ENCODE peak calls at places on chromosome X, in ten cellular contexts. One of them, this sample, is unnamed.

GRCh38 chrX:129523076-129524055 is at the start of gene SMARCA1:
- DNase-seq in brain microvascular endothelial cell: peak
- DNase-seq in thoracic aorta: no peak
- DNase-seq in Calu3: peak
- DNase-seq in PC-3: peak
- DNase-seq in CD14-positive monocyte: no peak
- DNase-seq in A549: peak
- DNase-seq in bronchial epithelial cell: no peak
- DNase-seq in dorsolateral prefrontal cortex: peak
- DNase-seq in GM20000: peak
- DNase-seq in this sample: peak

GRCh38 chrX:71944369-71944768 is 33.7 kb downstream of the NHSL2 start:
- DNase-seq in brain microvascular endothelial cell: no peak
- DNase-seq in thoracic aorta: no peak
- DNase-seq in Calu3: no peak
- DNase-seq in PC-3: no peak
- DNase-seq in CD14-positive monocyte: no peak
- DNase-seq in A549: no peak
- DNase-seq in bronchial epithelial cell: no peak
- DNase-seq in dorsolateral prefrontal cortex: no peak
- DNase-seq in GM20000: no peak
- DNase-seq in this sample: no peak

GRCh38 chrX:131671714-131672113 is 127.8 kb downstream of the OR13H1 start:
- DNase-seq in brain microvascular endothelial cell: no peak
- DNase-seq in thoracic aorta: no peak
- DNase-seq in Calu3: no peak
- DNase-seq in PC-3: no peak
- DNase-seq in CD14-positive monocyte: no peak
- DNase-seq in A549: no peak
- DNase-seq in bronchial epithelial cell: no peak
- DNase-seq in dorsolateral prefrontal cortex: no peak
- DNase-seq in GM20000: no peak
- DNase-seq in this sample: no peak

GRCh38 chrX:45623266-45623665 is 422.6 kb upstream of the DIPK2B start:
- DNase-seq in brain microvascular endothelial cell: peak
- DNase-seq in thoracic aorta: no peak
- DNase-seq in Calu3: no peak
- DNase-seq in PC-3: peak
- DNase-seq in CD14-positive monocyte: no peak
- DNase-seq in A549: no peak
- DNase-seq in bronchial epithelial cell: peak
- DNase-seq in dorsolateral prefrontal cortex: no peak
- DNase-seq in GM20000: no peak
- DNase-seq in this sample: no peak

GRCh38 chrX:110082156-110082555 is 79.2 kb downstream of the TMEM164 start:
- DNase-seq in brain microvascular endothelial cell: peak
- DNase-seq in thoracic aorta: no peak
- DNase-seq in Calu3: no peak
- DNase-seq in PC-3: peak
- DNase-seq in CD14-positive monocyte: no peak
- DNase-seq in A549: no peak
- DNase-seq in bronchial epithelial cell: peak
- DNase-seq in dorsolateral prefrontal cortex: no peak
- DNase-seq in GM20000: no peak
- DNase-seq in this sample: no peak

GRCh38 chrX:40460926-40461325 is 119.8 kb upstream of the ATP6AP2 start:
- DNase-seq in brain microvascular endothelial cell: no peak
- DNase-seq in thoracic aorta: no peak
- DNase-seq in Calu3: no peak
- DNase-seq in PC-3: no peak
- DNase-seq in CD14-positive monocyte: no peak
- DNase-seq in A549: no peak
- DNase-seq in bronchial epithelial cell: no peak
- DNase-seq in dorsolateral prefrontal cortex: no peak
- DNase-seq in GM20000: no peak
- DNase-seq in this sample: no peak

GRCh38 chrX:102517331-102517730 is 792 bp upstream of the TMSB15A start:
- DNase-seq in brain microvascular endothelial cell: peak
- DNase-seq in thoracic aorta: no peak
- DNase-seq in Calu3: no peak
- DNase-seq in PC-3: peak
- DNase-seq in CD14-positive monocyte: no peak
- DNase-seq in A549: no peak
- DNase-seq in bronchial epithelial cell: peak
- DNase-seq in dorsolateral prefrontal cortex: no peak
- DNase-seq in GM20000: no peak
- DNase-seq in this sample: no peak

GRCh38 chrX:1060562-1060960 is 151.9 kb downstream of the CRLF2 start:
- DNase-seq in brain microvascular endothelial cell: no peak
- DNase-seq in thoracic aorta: no peak
- DNase-seq in Calu3: no peak
- DNase-seq in PC-3: no peak
- DNase-seq in CD14-positive monocyte: no peak
- DNase-seq in A549: no peak
- DNase-seq in bronchial epithelial cell: no peak
- DNase-seq in dorsolateral prefrontal cortex: no peak
- DNase-seq in GM20000: no peak
- DNase-seq in this sample: no peak

GRCh38 chrX:13029831-13030771 is 14.3 kb downstream of the FAM9C start:
- DNase-seq in brain microvascular endothelial cell: no peak
- DNase-seq in thoracic aorta: no peak
- DNase-seq in Calu3: peak
- DNase-seq in PC-3: peak
- DNase-seq in CD14-positive monocyte: no peak
- DNase-seq in A549: no peak
- DNase-seq in bronchial epithelial cell: no peak
- DNase-seq in dorsolateral prefrontal cortex: no peak
- DNase-seq in GM20000: no peak
- DNase-seq in this sample: no peak

GRCh38 chrX:113594504-113594903 is 753.9 kb upstream of the AMOT start:
- DNase-seq in brain microvascular endothelial cell: no peak
- DNase-seq in thoracic aorta: no peak
- DNase-seq in Calu3: no peak
- DNase-seq in PC-3: peak
- DNase-seq in CD14-positive monocyte: no peak
- DNase-seq in A549: no peak
- DNase-seq in bronchial epithelial cell: no peak
- DNase-seq in dorsolateral prefrontal cortex: no peak
- DNase-seq in GM20000: no peak
- DNase-seq in this sample: no peak

GRCh38 chrX:110108381-110108796 is 105.5 kb downstream of the TMEM164 start:
- DNase-seq in brain microvascular endothelial cell: peak
- DNase-seq in thoracic aorta: no peak
- DNase-seq in Calu3: no peak
- DNase-seq in PC-3: no peak
- DNase-seq in CD14-positive monocyte: peak
- DNase-seq in A549: no peak
- DNase-seq in bronchial epithelial cell: no peak
- DNase-seq in dorsolateral prefrontal cortex: no peak
- DNase-seq in GM20000: no peak
- DNase-seq in this sample: no peak

GRCh38 chrX:48473718-48473990 is 2.3 kb upstream of the FTSJ1 start:
- DNase-seq in brain microvascular endothelial cell: no peak
- DNase-seq in thoracic aorta: no peak
- DNase-seq in Calu3: no peak
- DNase-seq in PC-3: no peak
- DNase-seq in CD14-positive monocyte: no peak
- DNase-seq in A549: no peak
- DNase-seq in bronchial epithelial cell: no peak
- DNase-seq in dorsolateral prefrontal cortex: no peak
- DNase-seq in GM20000: no peak
- DNase-seq in this sample: no peak

GRCh38 chrX:106177982-106178321 is 9.8 kb downstream of the PWWP3B start:
- DNase-seq in brain microvascular endothelial cell: no peak
- DNase-seq in thoracic aorta: no peak
- DNase-seq in Calu3: no peak
- DNase-seq in PC-3: no peak
- DNase-seq in CD14-positive monocyte: no peak
- DNase-seq in A549: no peak
- DNase-seq in bronchial epithelial cell: no peak
- DNase-seq in dorsolateral prefrontal cortex: no peak
- DNase-seq in GM20000: no peak
- DNase-seq in this sample: no peak

GRCh38 chrX:46376246-46376885 is 168.9 kb downstream of the ZNF674 start:
- DNase-seq in brain microvascular endothelial cell: peak
- DNase-seq in thoracic aorta: no peak
- DNase-seq in Calu3: peak
- DNase-seq in PC-3: peak
- DNase-seq in CD14-positive monocyte: no peak
- DNase-seq in A549: peak
- DNase-seq in bronchial epithelial cell: peak
- DNase-seq in dorsolateral prefrontal cortex: no peak
- DNase-seq in GM20000: no peak
- DNase-seq in this sample: no peak

GRCh38 chrX:44569122-44569521 is 26.5 kb upstream of the FUNDC1 start:
- DNase-seq in brain microvascular endothelial cell: no peak
- DNase-seq in thoracic aorta: no peak
- DNase-seq in Calu3: no peak
- DNase-seq in PC-3: no peak
- DNase-seq in CD14-positive monocyte: no peak
- DNase-seq in A549: no peak
- DNase-seq in bronchial epithelial cell: no peak
- DNase-seq in dorsolateral prefrontal cortex: no peak
- DNase-seq in GM20000: no peak
- DNase-seq in this sample: no peak

GRCh38 chrX:106168107-106168506 is at the start of gene PWWP3B:
- DNase-seq in brain microvascular endothelial cell: peak
- DNase-seq in thoracic aorta: no peak
- DNase-seq in Calu3: no peak
- DNase-seq in PC-3: peak
- DNase-seq in CD14-positive monocyte: no peak
- DNase-seq in A549: no peak
- DNase-seq in bronchial epithelial cell: peak
- DNase-seq in dorsolateral prefrontal cortex: peak
- DNase-seq in GM20000: no peak
- DNase-seq in this sample: peak

GRCh38 chrX:147848543-147849448 is 62.9 kb upstream of the FMR1 start:
- DNase-seq in brain microvascular endothelial cell: no peak
- DNase-seq in thoracic aorta: no peak
- DNase-seq in Calu3: no peak
- DNase-seq in PC-3: no peak
- DNase-seq in CD14-positive monocyte: no peak
- DNase-seq in A549: no peak
- DNase-seq in bronchial epithelial cell: no peak
- DNase-seq in dorsolateral prefrontal cortex: no peak
- DNase-seq in GM20000: no peak
- DNase-seq in this sample: no peak

GRCh38 chrX:107729558-107730297 is 45.9 kb downstream of the TSC22D3 start:
- DNase-seq in brain microvascular endothelial cell: no peak
- DNase-seq in thoracic aorta: no peak
- DNase-seq in Calu3: peak
- DNase-seq in PC-3: peak
- DNase-seq in CD14-positive monocyte: no peak
- DNase-seq in A549: no peak
- DNase-seq in bronchial epithelial cell: peak
- DNase-seq in dorsolateral prefrontal cortex: no peak
- DNase-seq in GM20000: peak
- DNase-seq in this sample: no peak

DNA sequence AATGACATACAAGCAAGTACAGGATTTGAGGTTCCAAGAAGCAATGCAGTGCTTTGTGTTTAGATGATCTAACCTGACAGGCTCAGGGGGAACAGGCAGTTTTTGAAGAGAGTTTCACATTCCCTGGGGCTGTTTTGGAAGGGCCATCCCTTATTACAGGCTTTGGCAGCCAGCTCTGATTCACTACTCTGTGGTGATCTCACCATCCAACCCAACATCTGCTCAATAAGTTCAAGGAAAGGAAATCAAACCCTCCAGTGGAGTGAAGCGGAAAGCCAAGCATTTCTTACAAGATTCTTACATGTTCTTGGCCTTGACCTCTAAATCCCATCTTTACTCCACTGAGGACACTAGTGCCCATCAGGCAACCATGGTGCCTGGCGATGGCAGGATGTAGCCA is 7.5 kb downstream of the IDS start:
- DNase-seq in brain microvascular endothelial cell: peak
- DNase-seq in thoracic aorta: no peak
- DNase-seq in Calu3: no peak
- DNase-seq in PC-3: peak
- DNase-seq in CD14-positive monocyte: no peak
- DNase-seq in A549: no peak
- DNase-seq in bronchial epithelial cell: peak
- DNase-seq in dorsolateral prefrontal cortex: no peak
- DNase-seq in GM20000: no peak
- DNase-seq in this sample: no peak
- TF ChIP-seq CTCF in brain microvascular endothelial cell: no peak
- TF ChIP-seq CTCF in thoracic aorta: no peak
- TF ChIP-seq CTCF in Calu3: no peak
- TF ChIP-seq CTCF in PC-3: no peak
- TF ChIP-seq CTCF in CD14-positive monocyte: no peak
- TF ChIP-seq CTCF in A549: no peak
- TF ChIP-seq CTCF in bronchial epithelial cell: no peak
- TF ChIP-seq CTCF in dorsolateral prefrontal cortex: no peak
- TF ChIP-seq CTCF in GM20000: no peak
- TF ChIP-seq CTCF in this sample: no peak

GRCh38 chrX:68090266-68090665 is 343.0 kb downstream of the OPHN1 start:
- DNase-seq in brain microvascular endothelial cell: no peak
- DNase-seq in thoracic aorta: no peak
- DNase-seq in Calu3: no peak
- DNase-seq in PC-3: no peak
- DNase-seq in CD14-positive monocyte: no peak
- DNase-seq in A549: no peak
- DNase-seq in bronchial epithelial cell: no peak
- DNase-seq in dorsolateral prefrontal cortex: no peak
- DNase-seq in GM20000: no peak
- DNase-seq in this sample: no peak
- TF ChIP-seq CTCF in brain microvascular endothelial cell: peak
- TF ChIP-seq CTCF in thoracic aorta: no peak
- TF ChIP-seq CTCF in Calu3: no peak
- TF ChIP-seq CTCF in PC-3: peak
- TF ChIP-seq CTCF in CD14-positive monocyte: no peak
- TF ChIP-seq CTCF in A549: no peak
- TF ChIP-seq CTCF in bronchial epithelial cell: no peak
- TF ChIP-seq CTCF in dorsolateral prefrontal cortex: no peak
- TF ChIP-seq CTCF in GM20000: no peak
- TF ChIP-seq CTCF in this sample: no peak

DNA sequence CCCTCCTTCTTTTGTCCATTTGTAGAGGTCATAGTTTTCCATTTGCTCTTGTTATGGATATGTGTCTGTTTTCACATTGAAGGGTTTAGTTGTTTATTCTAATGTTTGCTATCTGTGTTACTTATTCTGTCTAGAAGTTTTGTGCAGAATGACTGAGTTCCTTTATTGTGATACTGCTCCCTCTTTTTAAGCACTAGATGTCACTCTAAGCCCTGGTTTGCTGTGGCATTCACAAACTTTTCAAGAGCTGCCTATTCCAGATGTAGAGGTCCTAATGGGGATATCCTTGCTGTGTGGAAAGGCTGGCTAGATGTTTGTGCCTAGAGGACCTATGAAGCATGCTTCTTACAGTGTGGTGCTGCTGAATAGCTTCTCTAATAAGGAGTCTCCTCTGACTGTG is 338.6 kb downstream of the SPIN4 start:
- DNase-seq in brain microvascular endothelial cell: no peak
- DNase-seq in thoracic aorta: no peak
- DNase-seq in Calu3: no peak
- DNase-seq in PC-3: peak
- DNase-seq in CD14-positive monocyte: no peak
- DNase-seq in A549: no peak
- DNase-seq in bronchial epithelial cell: no peak
- DNase-seq in dorsolateral prefrontal cortex: no peak
- DNase-seq in GM20000: no peak
- DNase-seq in this sample: no peak
- TF ChIP-seq CTCF in brain microvascular endothelial cell: no peak
- TF ChIP-seq CTCF in thoracic aorta: no peak
- TF ChIP-seq CTCF in Calu3: no peak
- TF ChIP-seq CTCF in PC-3: peak
- TF ChIP-seq CTCF in CD14-positive monocyte: no peak
- TF ChIP-seq CTCF in A549: no peak
- TF ChIP-seq CTCF in bronchial epithelial cell: no peak
- TF ChIP-seq CTCF in dorsolateral prefrontal cortex: no peak
- TF ChIP-seq CTCF in GM20000: no peak
- TF ChIP-seq CTCF in this sample: no peak

GRCh38 chrX:77160301-77160700 is 286.9 kb upstream of the FGF16 start:
- DNase-seq in brain microvascular endothelial cell: no peak
- DNase-seq in thoracic aorta: no peak
- DNase-seq in Calu3: peak
- DNase-seq in PC-3: peak
- DNase-seq in CD14-positive monocyte: no peak
- DNase-seq in A549: no peak
- DNase-seq in bronchial epithelial cell: no peak
- DNase-seq in dorsolateral prefrontal cortex: no peak
- DNase-seq in GM20000: no peak
- DNase-seq in this sample: no peak
- TF ChIP-seq CTCF in brain microvascular endothelial cell: peak
- TF ChIP-seq CTCF in thoracic aorta: no peak
- TF ChIP-seq CTCF in Calu3: no peak
- TF ChIP-seq CTCF in PC-3: peak
- TF ChIP-seq CTCF in CD14-positive monocyte: no peak
- TF ChIP-seq CTCF in A549: no peak
- TF ChIP-seq CTCF in bronchial epithelial cell: peak
- TF ChIP-seq CTCF in dorsolateral prefrontal cortex: no peak
- TF ChIP-seq CTCF in GM20000: no peak
- TF ChIP-seq CTCF in this sample: no peak